ENCODE peak calls at places on chromosomes 12 and 14, in eight cellular contexts. S, A, W, D, Q, X, E and H are unnamed samples.

GRCh38 chr14:98014851-98015615 is 1217.9 kb downstream of the VRK1 start:
- DNase-seq in S (no peak), A (no peak), W (no peak), D (no peak), Q (no peak), X (no peak), E (no peak), H (no peak)

GRCh38 chr14:39488600-39488999 is 56.4 kb upstream of the FBXO33 start:
- DNase-seq in S (no peak), A (no peak), W (peak; percentile 61), D (no peak), Q (no peak), X (peak; percentile 20), E (no peak), H (no peak)

GRCh38 chr12:26153421-26154154 is 28.8 kb upstream of the BHLHE41 start:
- DNase-seq in S (no peak), A (peak; percentile 58), W (peak; percentile 87), D (no peak), Q (no peak), X (peak; percentile 14), E (no peak), H (peak; percentile 95)

GRCh38 chr12:51322452-51322851 is 1.5 kb downstream of the BIN2 start:
- DNase-seq in S (no peak), A (no peak), W (no peak), D (no peak), Q (no peak), X (no peak), E (no peak), H (no peak)

GRCh38 chr12:52268212-52268611 is 6.2 kb upstream of the KRT86 start:
- DNase-seq in S (no peak), A (no peak), W (peak; percentile 38), D (no peak), Q (no peak), X (no peak), E (no peak), H (no peak)

GRCh38 chr12:64757778-64758177 is 1.4 kb downstream of the GNS start:
- DNase-seq in S (no peak), A (no peak), W (no peak), D (no peak), Q (no peak), X (no peak), E (no peak), H (no peak)

GRCh38 chr12:78703820-78704525 is 160.6 kb upstream of the SYT1 start:
- DNase-seq in S (no peak), A (no peak), W (no peak), D (no peak), Q (no peak), X (no peak), E (no peak), H (no peak)

GRCh38 chr12:22014041-22014782 is 31.8 kb upstream of the CMAS start:
- DNase-seq in S (peak; percentile 26), A (no peak), W (no peak), D (no peak), Q (no peak), X (no peak), E (no peak), H (no peak)

GRCh38 chr12:91379051-91379775 is 196.6 kb upstream of the DCN start:
- DNase-seq in S (no peak), A (no peak), W (no peak), D (no peak), Q (no peak), X (no peak), E (no peak), H (no peak)

GRCh38 chr14:37901978-37902377 is 305.7 kb upstream of the SSTR1 start:
- DNase-seq in S (peak; percentile 23), A (no peak), W (no peak), D (no peak), Q (no peak), X (no peak), E (peak; percentile 32), H (no peak)

GRCh38 chr12:32843528-32844095 is 53.0 kb downstream of the PKP2 start:
- DNase-seq in S (no peak), A (no peak), W (no peak), D (no peak), Q (no peak), X (no peak), E (no peak), H (no peak)

GRCh38 chr12:6767301-6767591 is 1.1 kb downstream of the PTMS start:
- DNase-seq in S (no peak), A (no peak), W (no peak), D (no peak), Q (no peak), X (peak; percentile 45), E (no peak), H (no peak)

GRCh38 chr12:58413794-58414193 is 472.4 kb downstream of the ATP23 start:
- DNase-seq in S (no peak), A (no peak), W (no peak), D (no peak), Q (no peak), X (no peak), E (no peak), H (no peak)

GRCh38 chr14:89303452-89304435 is 113.3 kb downstream of the FOXN3 start:
- DNase-seq in S (peak; percentile 29), A (peak; percentile 80), W (peak; percentile 78), D (peak; percentile 64), Q (no peak), X (peak; percentile 83), E (peak; percentile 76), H (peak; percentile 67)

GRCh38 chr12:8989425-8989824 is at the start of gene KLRG1:
- DNase-seq in S (no peak), A (no peak), W (no peak), D (no peak), Q (no peak), X (no peak), E (no peak), H (no peak)

DNA sequence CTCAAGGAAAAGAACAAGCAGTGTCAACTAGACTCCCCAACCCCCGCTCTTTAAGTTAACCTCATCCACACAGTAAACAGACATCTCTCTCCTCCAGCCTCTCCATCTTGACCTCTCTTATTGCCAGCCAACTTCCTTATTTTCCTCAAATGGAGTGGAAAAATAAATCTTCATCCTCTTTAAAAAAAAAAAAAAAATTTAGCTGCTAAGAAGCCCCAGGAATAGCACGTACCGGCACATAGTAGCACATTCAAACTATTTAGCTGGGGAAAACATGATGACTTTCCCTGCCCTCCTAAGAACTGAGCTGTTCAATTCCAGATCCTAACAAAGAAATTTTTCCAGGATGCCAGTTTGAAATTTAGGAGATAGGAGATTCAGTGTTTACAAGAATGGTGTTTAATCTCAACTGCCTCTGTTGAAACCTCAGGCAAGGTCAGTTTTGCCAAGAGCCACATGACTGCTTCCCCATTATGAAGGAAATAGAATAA is 90.8 kb downstream of the EPS8 start:
- DNase-seq in S (no peak), A (no peak), W (no peak), D (no peak), Q (no peak), X (no peak), E (peak; percentile 56), H (no peak)
- H3K27ac ChIP-seq in S (no peak overlapping the region), A (peak overlapping the region; percentile 68), W (peak overlapping the region; percentile 56), D (peak overlapping the region; percentile 78), Q (no peak overlapping the region), X (no peak overlapping the region), E (peak overlapping the region; percentile 75), H (peak overlapping the region; percentile 3)

GRCh38 chr14:71361874-71362273 is 454.6 kb downstream of the PCNX1 start:
- DNase-seq in S (no peak), A (no peak), W (no peak), D (no peak), Q (no peak), X (no peak), E (no peak), H (no peak)
- H3K27me3 ChIP-seq in S (no peaks in the 10 kb centered on the region), A (no peaks in the 10 kb centered on the region), W (no peaks in the 10 kb centered on the region), D (no peaks in the 10 kb centered on the region), Q (no peaks in the 10 kb centered on the region), X (no peaks in the 10 kb centered on the region), E (no peaks in the 10 kb centered on the region), H (no peaks in the 10 kb centered on the region)

GRCh38 chr14:64503184-64503433 is 529 bp downstream of the ZBTB25 start:
- DNase-seq in S (no peak), A (no peak), W (no peak), D (no peak), Q (no peak), X (peak; percentile 29), E (no peak), H (no peak)
- H3K4me1 ChIP-seq in S (peaks cover 62% of the 10 kb centered on the region), A (peaks cover 32% of the 10 kb centered on the region), W (peaks cover 25% of the 10 kb centered on the region), D (peaks cover 48% of the 10 kb centered on the region), Q (peaks cover 25% of the 10 kb centered on the region), X (peaks cover 29% of the 10 kb centered on the region), E (peaks cover 59% of the 10 kb centered on the region), H (peaks cover 34% of the 10 kb centered on the region)

GRCh38 chr14:64727551-64728071 is 23.4 kb downstream of the PLEKHG3 start:
- DNase-seq in S (no peak), A (no peak), W (no peak), D (no peak), Q (no peak), X (no peak), E (no peak), H (no peak)
- H3K27ac ChIP-seq in S (no peak overlapping the region), A (peak overlapping the region; percentile 82), W (no peak overlapping the region), D (peak overlapping the region; percentile 71), Q (no peak overlapping the region), X (no peak overlapping the region), E (peak overlapping the region; percentile 88), H (no peak overlapping the region)

DNA sequence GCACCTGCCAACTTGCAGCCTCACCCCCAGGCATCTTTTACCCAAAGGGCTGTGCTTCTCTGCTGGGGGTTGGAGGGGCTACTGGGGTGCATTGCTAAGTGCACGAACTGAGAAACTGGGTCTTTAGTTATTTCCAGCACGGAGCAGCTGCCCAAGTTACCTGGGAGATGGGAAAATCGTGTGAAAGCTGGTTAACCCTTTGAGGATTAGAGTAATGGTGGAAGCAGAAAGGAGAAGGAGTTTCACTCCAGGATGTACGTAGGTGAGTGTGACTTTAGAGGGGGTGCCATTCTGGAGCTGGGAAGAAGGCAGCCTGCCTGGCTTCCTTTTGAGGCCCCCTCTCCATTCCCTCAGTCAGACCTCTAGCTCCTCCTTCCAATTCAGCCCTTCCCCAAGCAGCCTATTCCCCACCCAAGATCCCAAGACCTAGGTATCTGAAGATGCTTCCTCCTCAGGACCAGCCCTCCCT is 1.0 kb upstream of the ADCY6 start:
- DNase-seq in S (no peak), A (no peak), W (no peak), D (no peak), Q (no peak), X (no peak), E (no peak), H (no peak)
- H3K27me3 ChIP-seq in S (peaks cover 29% of the 10 kb centered on the region), A (no peaks in the 10 kb centered on the region), W (no peaks in the 10 kb centered on the region), D (no peaks in the 10 kb centered on the region), Q (peaks cover 29% of the 10 kb centered on the region), X (no peaks in the 10 kb centered on the region), E (no peaks in the 10 kb centered on the region), H (no peaks in the 10 kb centered on the region)

GRCh38 chr12:11728154-11728755 is 78.8 kb downstream of the ETV6 start:
- DNase-seq in S (no peak), A (no peak), W (no peak), D (no peak), Q (no peak), X (no peak), E (no peak), H (no peak)
- H3K4me1 ChIP-seq in S (peaks cover 60% of the 10 kb centered on the region), A (peaks cover 61% of the 10 kb centered on the region), W (peaks cover 13% of the 10 kb centered on the region), D (peaks cover 70% of the 10 kb centered on the region), Q (no peaks in the 10 kb centered on the region), X (peaks cover 46% of the 10 kb centered on the region), E (peaks cover 96% of the 10 kb centered on the region), H (peaks cover 34% of the 10 kb centered on the region)

GRCh38 chr14:59274991-59275391 is 86.5 kb downstream of the DAAM1 start:
- DNase-seq in S (peak; percentile 42), A (peak; percentile 70), W (no peak), D (no peak), Q (no peak), X (no peak), E (no peak), H (peak; percentile 40)
- H3K27ac ChIP-seq in S (peak overlapping the region; percentile 25), A (no peak overlapping the region), W (peak overlapping the region; percentile 31), D (peak overlapping the region; percentile 64), Q (no peak overlapping the region), X (peak overlapping the region; percentile 62), E (peak overlapping the region; percentile 71), H (peak overlapping the region; percentile 97)